ENCODE peak calls at places on chromosomes 4 and X, in five cellular contexts. One of them, this sample, is unnamed.
A peak's percentile ranks its signal among the peaks of the same experiment; 100 is the strongest.

GRCh38 chr4:79048878-79049277 is 109.6 kb upstream of the PAQR3 start:
- DNase-seq in Karpas-422: no peak
- DNase-seq in ovary: no peak
- DNase-seq in endodermal cell: no peak
- DNase-seq in A549: no peak
- DNase-seq in this sample: no peak

GRCh38 chr4:68466751-68467150 is 19.5 kb downstream of the TMPRSS11E start:
- DNase-seq in A549: no peak
- DNase-seq in ovary: no peak
- DNase-seq in Karpas-422: no peak
- DNase-seq in endodermal cell: no peak
- DNase-seq in this sample: no peak

GRCh38 chrX:20547649-20548051 is 280.9 kb upstream of the RPS6KA3 start:
- DNase-seq in endodermal cell: no peak
- DNase-seq in ovary: no peak
- DNase-seq in Karpas-422: no peak
- DNase-seq in A549: peak; percentile 74
- DNase-seq in this sample: no peak

GRCh38 chr4:168822481-168822880 is 187.6 kb downstream of the CBR4 start:
- DNase-seq in endodermal cell: no peak
- DNase-seq in Karpas-422: no peak
- DNase-seq in A549: no peak
- DNase-seq in ovary: no peak
- DNase-seq in this sample: no peak

GRCh38 chr4:174018236-174018635 is 265.2 kb downstream of the FBXO8 start:
- DNase-seq in Karpas-422: no peak
- DNase-seq in endodermal cell: no peak
- DNase-seq in ovary: no peak
- DNase-seq in A549: no peak
- DNase-seq in this sample: peak; percentile 37

GRCh38 chr4:663438-664428 is 10.3 kb downstream of the ATP5ME start:
- DNase-seq in endodermal cell: peak; percentile 89
- DNase-seq in A549: no peak
- DNase-seq in Karpas-422: no peak
- DNase-seq in ovary: peak; percentile 70
- DNase-seq in this sample: peak; percentile 70

GRCh38 chr4:81454498-81454897 is 17.2 kb downstream of the RASGEF1B start:
- DNase-seq in endodermal cell: no peak
- DNase-seq in Karpas-422: no peak
- DNase-seq in ovary: no peak
- DNase-seq in A549: no peak
- DNase-seq in this sample: no peak

GRCh38 chr4:110119880-110120279 is 78.5 kb downstream of the ELOVL6 start:
- DNase-seq in ovary: no peak
- DNase-seq in endodermal cell: no peak
- DNase-seq in A549: no peak
- DNase-seq in Karpas-422: no peak
- DNase-seq in this sample: no peak

GRCh38 chr4:76960014-76960413 is 10.5 kb downstream of the SEPTIN11 start:
- DNase-seq in ovary: no peak
- DNase-seq in A549: no peak
- DNase-seq in Karpas-422: no peak
- DNase-seq in endodermal cell: no peak
- DNase-seq in this sample: no peak

GRCh38 chrX:150542846-150543229 is 25.6 kb upstream of the MTM1 start:
- DNase-seq in A549: no peak
- DNase-seq in endodermal cell: no peak
- DNase-seq in ovary: no peak
- DNase-seq in Karpas-422: no peak
- DNase-seq in this sample: no peak

GRCh38 chr4:112327950-112328349 is 30.8 kb downstream of the ALPK1 start:
- DNase-seq in ovary: no peak
- DNase-seq in A549: peak; percentile 27
- DNase-seq in Karpas-422: peak; percentile 82
- DNase-seq in endodermal cell: peak; percentile 52
- DNase-seq in this sample: no peak

GRCh38 chr4:70734168-70734954 is 12.6 kb downstream of the RUFY3 start:
- DNase-seq in ovary: no peak
- DNase-seq in endodermal cell: no peak
- DNase-seq in A549: no peak
- DNase-seq in Karpas-422: peak; percentile 89
- DNase-seq in this sample: no peak

GRCh38 chr4:10243856-10244255 is 127.3 kb upstream of the WDR1 start:
- DNase-seq in Karpas-422: no peak
- DNase-seq in endodermal cell: no peak
- DNase-seq in ovary: no peak
- DNase-seq in A549: no peak
- DNase-seq in this sample: no peak

GRCh38 chr4:70269674-70270073 is 27.3 kb downstream of the CSN3 start:
- DNase-seq in ovary: no peak
- DNase-seq in A549: peak; percentile 1
- DNase-seq in endodermal cell: no peak
- DNase-seq in Karpas-422: peak; percentile 50
- DNase-seq in this sample: no peak

GRCh38 chrX:107672955-107673378 is 44.7 kb downstream of the PRPS1 start:
- DNase-seq in endodermal cell: peak; percentile 87
- DNase-seq in ovary: peak; percentile 76
- DNase-seq in Karpas-422: peak; percentile 93
- DNase-seq in A549: peak; percentile 86
- DNase-seq in this sample: peak; percentile 74

GRCh38 chrX:107674480-107675364 is 46.4 kb downstream of the PRPS1 start:
- DNase-seq in endodermal cell: peak; percentile 13
- DNase-seq in A549: no peak
- DNase-seq in ovary: peak; percentile 38
- DNase-seq in Karpas-422: peak; percentile 70
- DNase-seq in this sample: peak; percentile 80

GRCh38 chrX:107673933-107674479 is 45.7 kb downstream of the PRPS1 start:
- DNase-seq in Karpas-422: peak; percentile 90
- DNase-seq in ovary: peak; percentile 54
- DNase-seq in A549: no peak
- DNase-seq in endodermal cell: peak; percentile 72
- DNase-seq in this sample: peak; percentile 90

GRCh38 chrX:107675365-107675654 is 47.0 kb downstream of the PRPS1 start:
- DNase-seq in Karpas-422: no peak
- DNase-seq in A549: no peak
- DNase-seq in ovary: no peak
- DNase-seq in endodermal cell: no peak
- DNase-seq in this sample: no peak

DNA sequence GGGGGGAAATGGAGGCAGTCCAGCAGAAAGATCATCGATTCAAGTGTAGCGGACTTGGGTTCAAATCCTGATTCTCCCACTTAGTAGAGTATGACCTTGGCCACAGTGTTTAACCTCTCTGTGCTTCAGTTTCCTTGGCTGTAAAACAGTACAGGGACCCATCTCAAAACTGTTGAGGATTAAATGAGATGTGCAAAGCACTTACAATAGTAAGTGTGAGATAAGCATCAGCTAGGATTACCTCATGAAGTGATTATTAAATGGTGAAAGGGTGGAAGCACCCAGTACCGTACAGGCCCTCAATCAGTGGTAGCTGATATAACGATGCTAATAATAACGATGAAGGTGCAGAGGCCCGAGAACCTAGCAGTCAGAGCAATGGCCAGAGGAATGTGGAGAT is 45.1 kb downstream of the PRPS1 start:
- DNase-seq in Karpas-422: no peak
- DNase-seq in A549: no peak
- DNase-seq in ovary: no peak
- DNase-seq in endodermal cell: no peak
- DNase-seq in this sample: no peak
- H3K4me1 ChIP-seq in Karpas-422: peaks cover 58% of the 10 kb centered on the region
- H3K4me1 ChIP-seq in A549: peaks cover 40% of the 10 kb centered on the region
- H3K4me1 ChIP-seq in ovary: peaks cover 2% of the 10 kb centered on the region
- H3K4me1 ChIP-seq in endodermal cell: no peaks in the 10 kb centered on the region
- H3K4me1 ChIP-seq in this sample: peaks cover 8% of the 10 kb centered on the region

DNA sequence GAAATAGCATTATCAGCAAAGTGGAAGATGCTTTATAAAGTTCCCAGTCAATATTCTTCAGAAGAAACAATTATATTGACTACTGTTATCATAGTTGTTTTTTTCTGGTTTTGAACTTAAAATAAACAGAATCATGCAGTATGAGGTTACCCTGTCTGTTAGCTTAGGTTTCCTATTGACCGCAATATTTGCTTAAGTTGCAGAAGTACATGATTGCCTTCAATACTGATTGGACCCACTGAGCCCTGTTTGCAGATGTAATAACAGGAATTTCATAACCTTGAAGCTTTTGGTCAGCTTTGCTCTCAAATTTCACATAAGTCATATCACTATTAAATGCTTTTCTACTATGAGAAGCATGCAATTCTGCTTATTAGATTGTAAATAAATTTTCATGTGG is 229.1 kb upstream of the FSTL5 start:
- DNase-seq in endodermal cell: no peak
- DNase-seq in A549: no peak
- DNase-seq in ovary: no peak
- DNase-seq in Karpas-422: no peak
- DNase-seq in this sample: no peak
- H3K4me1 ChIP-seq in endodermal cell: no peaks in the 10 kb centered on the region
- H3K4me1 ChIP-seq in A549: no peaks in the 10 kb centered on the region
- H3K4me1 ChIP-seq in ovary: no peaks in the 10 kb centered on the region
- H3K4me1 ChIP-seq in Karpas-422: no peaks in the 10 kb centered on the region
- H3K4me1 ChIP-seq in this sample: no peaks in the 10 kb centered on the region

DNA sequence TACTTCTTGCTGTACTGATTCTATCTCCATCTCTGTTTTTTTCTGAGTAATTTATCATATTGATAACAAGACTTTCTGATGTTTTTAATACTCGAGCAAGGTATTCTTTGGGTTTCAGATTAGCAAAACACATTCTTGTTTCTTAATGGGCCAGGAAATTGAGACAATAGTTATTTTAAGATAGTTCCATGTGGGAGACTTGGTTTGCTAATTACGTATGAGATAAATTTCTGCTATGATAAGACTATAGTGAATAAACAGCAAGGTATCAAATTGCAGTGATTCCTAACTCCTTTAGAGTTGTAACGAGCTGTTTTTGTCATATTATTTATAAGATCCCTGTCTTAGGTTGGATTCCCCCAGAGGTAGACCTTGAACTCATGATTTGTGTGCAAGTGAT is 38.3 kb downstream of the SYTL5 start:
- DNase-seq in ovary: no peak
- DNase-seq in Karpas-422: no peak
- DNase-seq in endodermal cell: no peak
- DNase-seq in A549: no peak
- DNase-seq in this sample: no peak
- H3K4me1 ChIP-seq in ovary: no peaks in the 10 kb centered on the region
- H3K4me1 ChIP-seq in Karpas-422: no peaks in the 10 kb centered on the region
- H3K4me1 ChIP-seq in endodermal cell: no peaks in the 10 kb centered on the region
- H3K4me1 ChIP-seq in A549: peaks cover 2% of the 10 kb centered on the region
- H3K4me1 ChIP-seq in this sample: no peaks in the 10 kb centered on the region

DNA sequence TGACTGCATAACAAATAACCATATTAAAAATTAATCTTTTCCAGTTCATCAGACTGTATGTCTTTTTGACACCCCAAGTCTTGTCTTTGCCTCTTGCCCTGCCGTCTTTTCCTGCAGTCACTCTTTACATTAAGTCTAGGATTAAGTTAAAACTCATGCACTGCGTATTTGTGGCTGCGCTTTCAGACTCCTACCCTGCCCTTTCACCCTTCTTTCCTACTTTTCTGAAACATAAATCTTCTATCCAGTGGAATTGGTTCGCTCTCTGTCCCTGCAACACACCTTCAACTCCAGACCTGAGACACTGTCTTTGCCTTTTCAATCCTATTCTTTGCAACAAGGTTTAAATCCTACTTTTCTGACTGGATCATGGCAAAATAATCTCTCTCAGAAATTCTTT is 19.9 kb downstream of the SPRY1 start:
- DNase-seq in endodermal cell: no peak
- DNase-seq in Karpas-422: no peak
- DNase-seq in ovary: no peak
- DNase-seq in A549: no peak
- DNase-seq in this sample: no peak
- H3K4me1 ChIP-seq in endodermal cell: peaks cover 13% of the 10 kb centered on the region
- H3K4me1 ChIP-seq in Karpas-422: no peaks in the 10 kb centered on the region
- H3K4me1 ChIP-seq in ovary: no peaks in the 10 kb centered on the region
- H3K4me1 ChIP-seq in A549: peaks cover 22% of the 10 kb centered on the region
- H3K4me1 ChIP-seq in this sample: no peaks in the 10 kb centered on the region

GRCh38 chrX:103730147-103730546 is 19.4 kb downstream of the TMEM31 start:
- DNase-seq in endodermal cell: peak; percentile 61
- DNase-seq in ovary: no peak
- DNase-seq in Karpas-422: no peak
- DNase-seq in A549: no peak
- DNase-seq in this sample: no peak

GRCh38 chrX:103727115-103727514 is 16.4 kb downstream of the TMEM31 start:
- DNase-seq in A549: no peak
- DNase-seq in Karpas-422: no peak
- DNase-seq in endodermal cell: peak; percentile 80
- DNase-seq in ovary: no peak
- DNase-seq in this sample: no peak

GRCh38 chrX:103730746-103731508 is 20.2 kb downstream of the TMEM31 start:
- DNase-seq in endodermal cell: peak; percentile 87
- DNase-seq in Karpas-422: no peak
- DNase-seq in ovary: no peak
- DNase-seq in A549: no peak
- DNase-seq in this sample: no peak

GRCh38 chrX:103726477-103726876 is 15.8 kb downstream of the TMEM31 start:
- DNase-seq in endodermal cell: peak; percentile 58
- DNase-seq in Karpas-422: no peak
- DNase-seq in A549: no peak
- DNase-seq in ovary: no peak
- DNase-seq in this sample: no peak

GRCh38 chrX:103729015-103729414 is 18.3 kb downstream of the TMEM31 start:
- DNase-seq in A549: no peak
- DNase-seq in Karpas-422: no peak
- DNase-seq in endodermal cell: peak; percentile 70
- DNase-seq in ovary: no peak
- DNase-seq in this sample: no peak
- H3K4me1 ChIP-seq in A549: no peaks in the 10 kb centered on the region
- H3K4me1 ChIP-seq in Karpas-422: no peaks in the 10 kb centered on the region
- H3K4me1 ChIP-seq in endodermal cell: peaks cover 9% of the 10 kb centered on the region
- H3K4me1 ChIP-seq in ovary: no peaks in the 10 kb centered on the region
- H3K4me1 ChIP-seq in this sample: peaks cover 5% of the 10 kb centered on the region

DNA sequence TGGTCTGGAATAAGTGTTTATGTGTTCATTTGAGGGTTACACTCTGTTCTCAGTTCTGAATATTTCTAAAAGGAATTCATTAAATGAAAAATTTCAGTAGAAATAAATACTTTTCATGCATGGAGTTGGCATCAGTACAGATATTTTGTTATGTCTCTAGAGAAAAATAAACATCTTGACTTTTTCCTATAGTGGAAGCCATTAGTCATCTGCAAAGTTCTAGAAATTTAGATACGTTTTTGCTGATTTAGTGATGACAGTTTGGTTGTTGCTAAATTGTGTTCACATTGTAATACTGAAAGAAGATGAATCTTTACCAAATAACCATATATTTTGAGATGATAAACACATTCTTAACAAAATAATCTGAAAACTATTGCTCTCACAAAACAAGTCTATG is 268.2 kb upstream of the TEX13A start:
- DNase-seq in ovary: no peak
- DNase-seq in endodermal cell: no peak
- DNase-seq in A549: no peak
- DNase-seq in Karpas-422: no peak
- DNase-seq in this sample: no peak
- H3K4me1 ChIP-seq in ovary: no peaks in the 10 kb centered on the region
- H3K4me1 ChIP-seq in endodermal cell: no peaks in the 10 kb centered on the region
- H3K4me1 ChIP-seq in A549: no peaks in the 10 kb centered on the region
- H3K4me1 ChIP-seq in Karpas-422: no peaks in the 10 kb centered on the region
- H3K4me1 ChIP-seq in this sample: no peaks in the 10 kb centered on the region